ENCODE peak calls at places on chromosome 16, in nine cellular contexts. Q, I, A, M, K, R, V, X and H are unnamed samples.
A peak's percentile ranks its signal among the peaks of the same experiment; 100 is the strongest.

GRCh38 chr16:61324044-61324443 is 712.2 kb downstream of the CDH8 start:
- DNase-seq in V (no peak), Q (no peak), A (no peak), R (no peak), I (no peak), X (no peak), K (no peak), M (no peak), H (no peak)

GRCh38 chr16:20880867-20881866 is 19.0 kb downstream of the DCUN1D3 start:
- DNase-seq in M (no peak), K (no peak), Q (no peak), I (no peak), V (no peak), X (no peak), R (no peak), A (no peak), H (no peak)

GRCh38 chr16:637081-638018 is 1.2 kb upstream of the METTL26 start:
- DNase-seq in A (peak; percentile 91), Q (peak; percentile 73), X (peak; percentile 92), M (no peak), R (peak; percentile 96), V (peak; percentile 94), I (peak; percentile 81), K (peak; percentile 95), H (peak; percentile 95)

GRCh38 chr16:85261657-85262557 is 149.6 kb upstream of the CIBAR2 start:
- DNase-seq in A (no peak), M (peak; percentile 77), Q (no peak), K (no peak), I (no peak), V (no peak), R (no peak), X (no peak), H (no peak)

GRCh38 chr16:77745972-77746371 is 23.7 kb downstream of the NUDT7 start:
- DNase-seq in K (no peak), I (no peak), M (no peak), Q (no peak), X (no peak), R (no peak), V (no peak), A (peak; percentile 54), H (no peak)

GRCh38 chr16:13923703-13924298 is 3.8 kb downstream of the ERCC4 start:
- DNase-seq in M (peak; percentile 85), Q (no peak), R (no peak), K (no peak), I (no peak), A (peak; percentile 83), X (no peak), V (peak; percentile 82), H (no peak)

GRCh38 chr16:15980329-15980728 is 30.9 kb downstream of the ABCC1 start:
- DNase-seq in Q (no peak), R (no peak), K (no peak), X (no peak), M (no peak), V (no peak), I (no peak), A (no peak), H (no peak)

GRCh38 chr16:69049146-69049545 is 56.3 kb upstream of the HAS3 start:
- DNase-seq in I (no peak), V (peak; percentile 69), Q (peak; percentile 58), X (no peak), A (peak; percentile 46), K (no peak), M (no peak), R (no peak), H (no peak)

GRCh38 chr16:88058817-88059216 is 107.6 kb downstream of the BANP start:
- DNase-seq in Q (no peak), M (no peak), I (no peak), R (no peak), A (no peak), X (no peak), V (no peak), K (no peak), H (no peak)

GRCh38 chr16:82653550-82654511 is 27.1 kb downstream of the CDH13 start:
- DNase-seq in M (peak; percentile 56), K (no peak), V (peak; percentile 91), R (no peak), X (no peak), A (peak; percentile 86), Q (peak; percentile 93), I (peak; percentile 1), H (no peak)
- H3K27ac ChIP-seq in M (no peak overlapping the region), K (no peak overlapping the region), V (no peak overlapping the region), R (no peak overlapping the region), X (peak overlapping the region; percentile 46), A (peak overlapping the region; percentile 97), Q (peak overlapping the region; percentile 92), I (no peak overlapping the region), H (no peak overlapping the region)

GRCh38 chr16:89823087-89823823 is 5.0 kb upstream of the SPIRE2 start:
- DNase-seq in A (no peak), I (no peak), V (no peak), X (no peak), Q (no peak), K (no peak), M (no peak), R (no peak), H (no peak)

GRCh38 chr16:89827383-89828198 is 684 bp upstream of the SPIRE2 start:
- DNase-seq in K (peak; percentile 57), I (no peak), Q (peak; percentile 67), M (no peak), R (no peak), V (peak; percentile 77), A (peak; percentile 60), X (peak; percentile 50), H (peak; percentile 85)

GRCh38 chr16:89826531-89827382 is 1.5 kb upstream of the SPIRE2 start:
- DNase-seq in X (no peak), K (no peak), A (no peak), I (no peak), V (peak; percentile 25), R (no peak), Q (no peak), M (no peak), H (no peak)

GRCh38 chr16:89821438-89822187 is 5.2 kb upstream of the FANCA start:
- DNase-seq in A (no peak), Q (no peak), M (no peak), K (no peak), X (no peak), I (no peak), R (no peak), V (no peak), H (no peak)

GRCh38 chr16:89822188-89823086 is 5.8 kb upstream of the SPIRE2 start:
- DNase-seq in K (no peak), Q (no peak), R (no peak), M (peak; percentile 73), A (no peak), I (no peak), V (no peak), X (no peak), H (no peak)
- H3K4me3 ChIP-seq in K (no peak overlapping the region), Q (no peak overlapping the region), R (no peak overlapping the region), M (no peak overlapping the region), A (no peak overlapping the region), I (no peak overlapping the region), V (no peak overlapping the region), X (no peak overlapping the region), H (no peak overlapping the region)

DNA sequence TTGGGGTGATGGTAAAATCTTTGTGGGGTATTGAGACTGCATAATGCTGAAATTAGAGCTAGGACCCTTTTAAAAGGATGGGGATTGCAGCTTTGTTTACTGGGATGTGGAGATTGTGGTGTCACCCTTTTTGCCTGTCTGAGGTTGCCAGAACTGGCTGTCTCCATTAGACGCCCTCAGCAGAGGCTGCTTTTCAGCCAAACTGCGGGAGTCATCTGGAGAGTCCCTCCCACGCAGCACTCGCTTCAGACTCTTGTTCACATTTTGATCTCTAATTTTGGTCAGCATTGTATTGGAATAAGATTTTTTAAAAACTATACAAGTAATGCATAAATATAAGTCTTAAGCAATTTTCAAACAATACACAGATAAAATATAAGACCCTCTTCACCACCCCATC is 27.9 kb upstream of the JPT2 start:
- DNase-seq in I (no peak), V (no peak), K (peak; percentile 62), X (no peak), A (no peak), Q (no peak), M (no peak), R (no peak), H (no peak)
- H3K36me3 ChIP-seq in I (no peaks in the 10 kb centered on the region), V (peaks cover 14% of the 10 kb centered on the region), K (no peaks in the 10 kb centered on the region), X (peaks cover 3% of the 10 kb centered on the region), A (peaks cover 15% of the 10 kb centered on the region), Q (peaks cover 36% of the 10 kb centered on the region), M (peaks cover 4% of the 10 kb centered on the region), R (peaks cover 55% of the 10 kb centered on the region), H (no peaks in the 10 kb centered on the region)

GRCh38 chr16:64242510-64242909 is 879.4 kb downstream of the CDH11 start:
- DNase-seq in X (no peak), A (no peak), M (no peak), V (no peak), R (no peak), K (no peak), Q (no peak), I (no peak), H (no peak)

GRCh38 chr16:64240586-64240985 is 881.3 kb downstream of the CDH11 start:
- DNase-seq in X (no peak), V (no peak), K (no peak), A (no peak), Q (no peak), M (no peak), R (no peak), I (no peak), H (no peak)

GRCh38 chr16:64234200-64234599 is 887.7 kb downstream of the CDH11 start:
- DNase-seq in K (no peak), V (no peak), R (no peak), M (no peak), I (no peak), Q (no peak), X (no peak), A (no peak), H (no peak)

GRCh38 chr16:64236351-64236750 is 885.5 kb downstream of the CDH11 start:
- DNase-seq in I (no peak), A (peak; percentile 5), M (no peak), K (no peak), X (no peak), Q (no peak), V (no peak), R (no peak), H (no peak)

DNA sequence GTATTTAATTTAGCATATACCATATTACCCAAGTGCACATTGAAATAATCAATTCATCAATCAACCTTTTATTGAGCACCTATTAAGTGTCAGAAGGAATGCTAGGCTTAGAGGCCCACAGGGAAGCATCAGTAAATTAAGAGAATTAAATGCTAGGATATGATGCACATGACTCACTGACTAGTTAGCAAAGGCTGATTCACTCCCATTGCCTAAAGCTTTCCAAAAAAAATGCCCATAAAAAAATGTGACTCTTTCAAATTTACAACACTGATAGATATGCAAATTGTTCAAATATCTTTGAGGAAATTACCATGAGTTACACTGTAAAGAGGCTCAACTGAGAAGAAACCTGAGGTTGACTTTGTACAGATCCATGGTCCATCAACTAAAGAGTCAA is 883.3 kb downstream of the CDH11 start:
- DNase-seq in V (no peak), I (no peak), R (no peak), Q (no peak), A (peak; percentile 11), X (no peak), K (no peak), M (no peak), H (no peak)
- H3K27ac ChIP-seq in V (no peak overlapping the region), I (no peak overlapping the region), R (no peak overlapping the region), Q (no peak overlapping the region), A (no peak overlapping the region), X (no peak overlapping the region), K (no peak overlapping the region), M (no peak overlapping the region), H (no peak overlapping the region)

GRCh38 chr16:50195276-50195675 is 42.2 kb downstream of the TENT4B start:
- DNase-seq in Q (no peak), X (no peak), I (no peak), A (peak; percentile 49), V (peak; percentile 23), K (no peak), M (no peak), R (no peak), H (no peak)
- H3K4me3 ChIP-seq in Q (no peak overlapping the region), X (no peak overlapping the region), I (no peak overlapping the region), A (peak overlapping the region; percentile 11), V (no peak overlapping the region), K (no peak overlapping the region), M (no peak overlapping the region), R (no peak overlapping the region), H (no peak overlapping the region)